ENCODE peak calls at places on chromosomes 7 and 10, in six cellular contexts. P, R, G, A, M and X are unnamed samples.

GRCh38 chr7:148110097-148110868 is 480.3 kb upstream of the C7orf33 start:
- DNase-seq in G (no peak), R (peak), P (peak), M (no peak), A (no peak), X (no peak)

GRCh38 chr10:73263948-73264347 is 11.5 kb upstream of the MRPS16 start:
- DNase-seq in R (peak), P (peak), A (no peak), G (peak), M (no peak), X (peak)

GRCh38 chr10:60527676-60528075 is 138.0 kb upstream of the ANK3 start:
- DNase-seq in A (no peak), P (no peak), M (no peak), G (no peak), R (no peak), X (no peak)

GRCh38 chr10:12699258-12699700 is 302.2 kb downstream of the CCDC3 start:
- DNase-seq in A (no peak), M (no peak), P (peak), G (no peak), R (no peak), X (peak)

GRCh38 chr7:155226261-155227003 is 71.2 kb upstream of the INSIG1 start:
- DNase-seq in G (peak), P (no peak), M (no peak), A (no peak), R (no peak), X (no peak)

GRCh38 chr7:5702876-5703571 is 78.4 kb downstream of the RNF216 start:
- DNase-seq in G (no peak), A (no peak), P (no peak), R (no peak), M (no peak), X (no peak)

GRCh38 chr7:128427289-128427891 is 17.6 kb upstream of the IMPDH1 start:
- DNase-seq in P (peak), A (no peak), R (peak), M (no peak), G (peak), X (peak)

GRCh38 chr10:123565691-123566660 is 100.2 kb upstream of the GPR26 start:
- DNase-seq in G (no peak), P (no peak), R (no peak), M (no peak), A (no peak), X (no peak)

GRCh38 chr10:59607971-59608370 is 101.7 kb downstream of the SLC16A9 start:
- DNase-seq in M (no peak), R (no peak), P (no peak), G (no peak), A (no peak), X (no peak)

GRCh38 chr7:41135511-41135910 is 567.4 kb downstream of the INHBA start:
- DNase-seq in P (no peak), M (no peak), A (no peak), R (no peak), G (no peak), X (no peak)

GRCh38 chr10:15824498-15824897 is 35.8 kb downstream of the MINDY3 start:
- DNase-seq in A (no peak), P (no peak), R (no peak), M (no peak), G (peak), X (peak)

GRCh38 chr10:3527869-3528268 is 257.1 kb downstream of the KLF6 start:
- DNase-seq in A (no peak), P (no peak), G (peak), R (no peak), M (no peak), X (no peak)

GRCh38 chr10:97876387-97876786 is 26.7 kb downstream of the GOLGA7B start:
- DNase-seq in M (no peak), P (no peak), A (no peak), G (no peak), R (no peak), X (no peak)

GRCh38 chr10:110756886-110757285 is 112.8 kb downstream of the RBM20 start:
- DNase-seq in R (no peak), G (no peak), A (no peak), M (no peak), P (no peak), X (no peak)

GRCh38 chr10:7027913-7028808 is 382.7 kb downstream of the SFMBT2 start:
- DNase-seq in A (no peak), R (peak), P (no peak), M (no peak), G (no peak), X (no peak)

GRCh38 chr10:113030453-113030852 is 80.4 kb downstream of the TCF7L2 start:
- DNase-seq in M (no peak), P (no peak), G (no peak), A (no peak), R (no peak), X (no peak)

GRCh38 chr7:142906643-142907042 is 21.1 kb upstream of the TRPV6 start:
- DNase-seq in G (no peak), A (no peak), M (no peak), R (no peak), P (no peak), X (no peak)

GRCh38 chr10:97503413-97503812 is 4.7 kb downstream of the UBTD1 start:
- DNase-seq in M (no peak), A (no peak), P (no peak), R (no peak), G (no peak), X (no peak)

GRCh38 chr10:70379581-70380176 is 2.7 kb downstream of the LRRC20 start:
- DNase-seq in P (no peak), G (peak), M (no peak), A (no peak), R (peak), X (no peak)

GRCh38 chr10:127198721-127199120 is 2.3 kb upstream of the INSYN2A start:
- DNase-seq in A (no peak), P (no peak), R (no peak), G (no peak), M (no peak), X (no peak)

GRCh38 chr7:3240826-3241430 is 60.1 kb upstream of the SDK1 start:
- DNase-seq in M (no peak), A (no peak), P (no peak), G (no peak), R (no peak), X (no peak)

GRCh38 chr7:70479153-70480021 is 652.6 kb upstream of the GALNT17 start:
- DNase-seq in G (no peak), M (no peak), R (no peak), P (no peak), A (no peak), X (no peak)

GRCh38 chr7:34849163-34849960 is 187.9 kb downstream of the DPY19L1 start:
- DNase-seq in G (no peak), M (no peak), R (no peak), P (peak), A (no peak), X (peak)

GRCh38 chr7:3955751-3956696 is 655.0 kb downstream of the SDK1 start:
- DNase-seq in G (no peak), M (peak), P (no peak), A (no peak), R (no peak), X (peak)

GRCh38 chr7:37182011-37182478 is 266.6 kb downstream of the ELMO1 start:
- DNase-seq in A (peak), R (peak), M (peak), G (peak), P (peak), X (peak)

DNA sequence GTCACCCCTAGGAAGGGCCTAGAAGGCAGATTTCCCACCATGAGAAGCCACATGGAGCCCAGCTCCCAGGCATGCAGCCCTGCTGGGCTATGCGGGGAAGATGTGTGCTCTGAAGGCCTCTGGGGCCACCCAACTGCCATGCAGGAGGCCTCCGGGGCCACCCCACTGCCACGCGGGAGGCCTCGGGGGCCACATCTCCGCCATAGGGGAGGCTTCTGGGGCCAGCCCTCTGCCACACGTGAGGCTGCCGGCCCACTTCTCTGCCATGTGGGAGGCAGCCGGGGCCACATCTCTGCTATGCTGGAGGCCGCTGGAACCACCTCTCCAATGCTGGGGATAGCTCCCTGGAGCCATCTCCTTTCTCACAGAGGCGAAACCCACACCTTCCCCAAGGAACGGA is 451.8 kb downstream of the DNAJB6 start:
- DNase-seq in M (no peak), P (no peak), A (no peak), G (no peak), R (no peak), X (no peak)
- TF ChIP-seq USF2 in M (no peak), P (no peak), A (no peak), G (no peak), R (no peak), X (no peak)

GRCh38 chr10:52895066-52895465 is 122.5 kb upstream of the MBL2 start:
- DNase-seq in A (no peak), R (no peak), M (no peak), P (no peak), G (no peak), X (no peak)
- H3K27ac ChIP-seq in A (no peak), R (no peak), M (no peak), P (no peak), G (no peak), X (no peak)

GRCh38 chr10:80493482-80494021 is 39.4 kb downstream of the TSPAN14 start:
- DNase-seq in A (no peak), R (peak), P (peak), M (no peak), G (no peak), X (no peak)
- TF ChIP-seq CHD2 in A (no peak), R (no peak), P (no peak), M (no peak), G (no peak), X (no peak)

GRCh38 chr7:27102578-27103442 is at the start of gene HOXA2:
- DNase-seq in A (no peak), M (no peak), R (no peak), P (no peak), G (no peak), X (no peak)
- TF ChIP-seq USF2 in A (no peak), M (no peak), R (no peak), P (no peak), G (no peak), X (no peak)

GRCh38 chr10:75962395-75963061 is 531.1 kb downstream of the LRMDA start:
- DNase-seq in G (no peak), R (no peak), P (no peak), A (no peak), M (no peak), X (no peak)
- H3K27ac ChIP-seq in G (no peak), R (no peak), P (peak), A (no peak), M (no peak), X (no peak)

DNA sequence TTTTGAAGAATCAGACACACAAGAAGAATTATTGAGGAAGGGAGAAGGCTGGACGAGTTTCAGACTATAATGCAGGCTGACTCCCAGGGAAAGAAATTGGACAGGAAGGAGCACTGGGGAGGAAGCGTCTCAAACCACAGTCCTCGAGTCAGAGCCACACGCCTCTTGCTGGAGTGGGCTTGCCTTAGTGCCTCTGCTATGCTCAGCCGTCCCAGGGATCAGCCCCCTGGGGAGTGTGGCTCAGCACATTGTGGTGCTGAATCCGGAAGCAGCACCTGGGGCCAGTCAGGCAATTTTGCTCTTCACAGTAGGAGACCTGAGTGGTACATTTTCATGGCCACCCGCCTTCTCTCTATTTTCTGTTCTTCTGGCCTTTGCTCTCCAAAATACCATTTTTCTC is 67.4 kb upstream of the SLC35G1 start:
- DNase-seq in M (no peak), R (no peak), P (no peak), A (no peak), G (no peak), X (no peak)
- TF ChIP-seq CHD2 in M (no peak), R (no peak), P (no peak), A (no peak), G (no peak), X (no peak)

DNA sequence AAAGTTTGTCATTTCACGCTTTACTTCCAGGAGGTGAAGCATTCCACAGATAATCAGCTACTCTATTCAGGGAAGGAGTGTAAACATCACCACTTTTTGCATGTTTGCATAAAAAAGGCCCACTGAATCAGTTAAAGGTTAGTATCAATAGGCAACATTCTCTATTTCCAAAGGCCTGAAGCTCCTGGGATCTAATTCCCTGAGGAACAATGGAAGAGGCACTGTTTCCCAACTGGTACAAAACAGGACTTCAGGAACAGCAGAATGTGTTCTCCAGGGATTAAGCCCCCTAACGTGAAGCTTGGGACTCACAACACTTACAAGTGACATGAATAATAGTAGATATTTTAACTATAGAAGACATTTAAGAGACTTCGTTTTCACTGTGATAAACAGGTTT is 6.1 kb downstream of the LRRN3 start:
- DNase-seq in G (no peak), M (no peak), P (no peak), A (peak), R (no peak), X (no peak)
- TF ChIP-seq USF2 in G (no peak), M (no peak), P (no peak), A (no peak), R (no peak), X (no peak)

GRCh38 chr7:149741629-149742028 is 31.8 kb downstream of the ZNF467 start:
- DNase-seq in P (no peak), G (peak), M (no peak), R (no peak), A (no peak), X (peak)
- H3K27ac ChIP-seq in P (no peak), G (no peak), M (no peak), R (no peak), A (no peak), X (peak)